ENCODE peak calls at places on chromosomes 13 and 19, in six cellular contexts. One of them, this sample, is unnamed.

GRCh38 chr19:37966211-37967072 is 59.4 kb downstream of the SIPA1L3 start:
- DNase-seq in esophagus muscularis mucosa: no peak
- DNase-seq in left ventricle myocardium inferior: no peak
- DNase-seq in PC-9: no peak
- DNase-seq in AG10803: peak
- DNase-seq in neural crest cell: no peak
- DNase-seq in this sample: no peak

GRCh38 chr13:99191900-99192399 is 8.7 kb upstream of the UBAC2 start:
- DNase-seq in esophagus muscularis mucosa: no peak
- DNase-seq in left ventricle myocardium inferior: no peak
- DNase-seq in PC-9: peak
- DNase-seq in AG10803: peak
- DNase-seq in neural crest cell: no peak
- DNase-seq in this sample: no peak

GRCh38 chr13:23322353-23323336 is 110.9 kb downstream of the SACS start:
- DNase-seq in esophagus muscularis mucosa: no peak
- DNase-seq in left ventricle myocardium inferior: no peak
- DNase-seq in PC-9: no peak
- DNase-seq in AG10803: peak
- DNase-seq in neural crest cell: no peak
- DNase-seq in this sample: no peak

GRCh38 chr13:33194820-33195692 is 90.5 kb downstream of the STARD13 start:
- DNase-seq in esophagus muscularis mucosa: no peak
- DNase-seq in left ventricle myocardium inferior: no peak
- DNase-seq in PC-9: peak
- DNase-seq in AG10803: peak
- DNase-seq in neural crest cell: no peak
- DNase-seq in this sample: no peak

GRCh38 chr13:32087955-32088747 is 56.6 kb downstream of the FRY start:
- DNase-seq in esophagus muscularis mucosa: no peak
- DNase-seq in left ventricle myocardium inferior: no peak
- DNase-seq in PC-9: no peak
- DNase-seq in AG10803: peak
- DNase-seq in neural crest cell: no peak
- DNase-seq in this sample: no peak

GRCh38 chr13:112532837-112533745 is 54.9 kb downstream of the TUBGCP3 start:
- DNase-seq in esophagus muscularis mucosa: no peak
- DNase-seq in left ventricle myocardium inferior: no peak
- DNase-seq in PC-9: no peak
- DNase-seq in AG10803: no peak
- DNase-seq in neural crest cell: no peak
- DNase-seq in this sample: no peak

GRCh38 chr19:10449037-10449436 is 28.7 kb downstream of the PDE4A start:
- DNase-seq in esophagus muscularis mucosa: no peak
- DNase-seq in left ventricle myocardium inferior: no peak
- DNase-seq in PC-9: no peak
- DNase-seq in AG10803: no peak
- DNase-seq in neural crest cell: no peak
- DNase-seq in this sample: no peak

GRCh38 chr19:10655457-10656312 is 1.5 kb downstream of the ILF3 start:
- DNase-seq in esophagus muscularis mucosa: no peak
- DNase-seq in left ventricle myocardium inferior: no peak
- DNase-seq in PC-9: peak
- DNase-seq in AG10803: peak
- DNase-seq in neural crest cell: no peak
- DNase-seq in this sample: no peak

GRCh38 chr13:36431204-36432105 is 840 bp upstream of the CCNA1 start:
- DNase-seq in esophagus muscularis mucosa: no peak
- DNase-seq in left ventricle myocardium inferior: no peak
- DNase-seq in PC-9: no peak
- DNase-seq in AG10803: no peak
- DNase-seq in neural crest cell: no peak
- DNase-seq in this sample: no peak

GRCh38 chr13:26475176-26476110 is 82.0 kb upstream of the WASF3 start:
- DNase-seq in esophagus muscularis mucosa: peak
- DNase-seq in left ventricle myocardium inferior: no peak
- DNase-seq in PC-9: no peak
- DNase-seq in AG10803: no peak
- DNase-seq in neural crest cell: no peak
- DNase-seq in this sample: no peak

GRCh38 chr13:87057807-87058520 is 613.2 kb upstream of the SLITRK5 start:
- DNase-seq in esophagus muscularis mucosa: no peak
- DNase-seq in left ventricle myocardium inferior: no peak
- DNase-seq in PC-9: no peak
- DNase-seq in AG10803: no peak
- DNase-seq in neural crest cell: no peak
- DNase-seq in this sample: no peak

GRCh38 chr13:33678906-33679657 is 138.9 kb upstream of the RFC3 start:
- DNase-seq in esophagus muscularis mucosa: no peak
- DNase-seq in left ventricle myocardium inferior: peak
- DNase-seq in PC-9: peak
- DNase-seq in AG10803: peak
- DNase-seq in neural crest cell: peak
- DNase-seq in this sample: peak

GRCh38 chr19:4414144-4414799 is 11.8 kb downstream of the CHAF1A start:
- DNase-seq in esophagus muscularis mucosa: no peak
- DNase-seq in left ventricle myocardium inferior: no peak
- DNase-seq in PC-9: no peak
- DNase-seq in AG10803: peak
- DNase-seq in neural crest cell: no peak
- DNase-seq in this sample: no peak

GRCh38 chr19:14203258-14203657 is 2.7 kb downstream of the ADGRL1 start:
- DNase-seq in esophagus muscularis mucosa: no peak
- DNase-seq in left ventricle myocardium inferior: no peak
- DNase-seq in PC-9: no peak
- DNase-seq in AG10803: no peak
- DNase-seq in neural crest cell: no peak
- DNase-seq in this sample: no peak

GRCh38 chr19:53467503-53468262 is at the start of gene ZNF813:
- DNase-seq in esophagus muscularis mucosa: peak
- DNase-seq in left ventricle myocardium inferior: peak
- DNase-seq in PC-9: peak
- DNase-seq in AG10803: peak
- DNase-seq in neural crest cell: peak
- DNase-seq in this sample: peak

GRCh38 chr19:52941941-52942370 is 18.7 kb upstream of the ZNF888 start:
- DNase-seq in esophagus muscularis mucosa: no peak
- DNase-seq in left ventricle myocardium inferior: peak
- DNase-seq in PC-9: no peak
- DNase-seq in AG10803: peak
- DNase-seq in neural crest cell: no peak
- DNase-seq in this sample: no peak

GRCh38 chr19:47813304-47813994 is 8.3 kb upstream of the CRX start:
- DNase-seq in esophagus muscularis mucosa: no peak
- DNase-seq in left ventricle myocardium inferior: peak
- DNase-seq in PC-9: peak
- DNase-seq in AG10803: peak
- DNase-seq in neural crest cell: peak
- DNase-seq in this sample: peak

GRCh38 chr19:15587663-15588062 is 27.4 kb upstream of the CYP4F8 start:
- DNase-seq in esophagus muscularis mucosa: no peak
- DNase-seq in left ventricle myocardium inferior: peak
- DNase-seq in PC-9: no peak
- DNase-seq in AG10803: no peak
- DNase-seq in neural crest cell: no peak
- DNase-seq in this sample: peak

GRCh38 chr19:15583346-15583745 is 31.7 kb upstream of the CYP4F8 start:
- DNase-seq in esophagus muscularis mucosa: no peak
- DNase-seq in left ventricle myocardium inferior: no peak
- DNase-seq in PC-9: no peak
- DNase-seq in AG10803: no peak
- DNase-seq in neural crest cell: no peak
- DNase-seq in this sample: no peak

GRCh38 chr19:15584541-15585115 is 30.4 kb upstream of the CYP4F8 start:
- DNase-seq in esophagus muscularis mucosa: no peak
- DNase-seq in left ventricle myocardium inferior: peak
- DNase-seq in PC-9: peak
- DNase-seq in AG10803: peak
- DNase-seq in neural crest cell: peak
- DNase-seq in this sample: peak

GRCh38 chr19:15589760-15590451 is 25.1 kb upstream of the CYP4F8 start:
- DNase-seq in esophagus muscularis mucosa: no peak
- DNase-seq in left ventricle myocardium inferior: no peak
- DNase-seq in PC-9: no peak
- DNase-seq in AG10803: no peak
- DNase-seq in neural crest cell: no peak
- DNase-seq in this sample: no peak

DNA sequence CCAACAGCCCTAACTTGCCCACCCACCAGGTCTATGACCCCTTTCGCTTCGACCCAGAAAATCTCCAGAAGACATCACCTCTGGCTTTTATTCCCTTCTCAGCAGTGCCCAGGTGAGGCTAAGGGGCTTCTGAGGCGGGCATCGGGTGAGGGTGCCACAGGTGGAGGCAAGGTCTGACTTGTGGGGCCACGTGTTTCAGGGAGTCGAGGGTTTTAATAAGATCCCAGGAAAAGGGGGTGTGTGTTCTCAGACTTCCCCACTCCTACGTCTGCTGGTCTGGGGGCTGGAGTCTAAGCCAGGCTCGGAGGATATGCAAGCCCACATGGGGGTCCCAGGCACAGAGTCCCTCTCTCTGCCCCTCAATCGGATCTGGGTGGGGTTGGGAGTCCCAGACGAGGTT is 30.9 kb upstream of the CYP4F8 start:
- DNase-seq in esophagus muscularis mucosa: no peak
- DNase-seq in left ventricle myocardium inferior: no peak
- DNase-seq in PC-9: no peak
- DNase-seq in AG10803: no peak
- DNase-seq in neural crest cell: no peak
- DNase-seq in this sample: no peak
- TF ChIP-seq CTCF in esophagus muscularis mucosa: no peak
- TF ChIP-seq CTCF in left ventricle myocardium inferior: no peak
- TF ChIP-seq CTCF in PC-9: no peak
- TF ChIP-seq CTCF in AG10803: no peak
- TF ChIP-seq CTCF in neural crest cell: no peak
- TF ChIP-seq CTCF in this sample: no peak

DNA sequence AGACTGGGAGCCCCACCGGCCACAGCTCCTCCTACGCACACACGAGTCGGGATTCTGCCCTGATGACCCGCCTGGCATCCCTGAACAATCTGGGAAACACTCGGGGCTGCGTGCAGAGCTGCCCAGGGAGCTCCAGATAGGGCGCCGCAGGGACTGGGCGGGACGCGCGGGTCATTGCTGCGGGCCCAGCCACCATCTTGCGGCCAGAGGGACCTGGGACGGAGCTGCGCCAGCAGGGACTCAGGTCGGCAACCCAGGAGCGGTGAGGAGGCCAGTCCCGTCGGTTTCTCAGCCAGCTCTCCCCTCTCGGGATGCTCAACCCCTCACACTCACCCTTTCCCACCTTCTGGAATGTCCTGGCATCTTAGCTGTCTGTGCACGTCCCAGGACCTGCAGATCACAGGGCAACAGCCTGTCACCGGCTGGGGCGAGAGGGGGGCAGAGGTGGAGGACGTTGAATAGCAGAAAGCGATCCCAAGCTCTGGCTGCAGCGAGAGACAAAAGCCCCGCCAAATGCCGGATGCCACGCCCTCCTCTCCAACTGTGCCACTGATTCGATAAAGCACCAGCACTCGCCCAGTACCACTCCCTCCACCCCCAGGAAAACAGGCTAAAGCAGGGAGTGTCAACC is 20.4 kb upstream of the ZNF91 start:
- DNase-seq in esophagus muscularis mucosa: no peak
- DNase-seq in left ventricle myocardium inferior: peak
- DNase-seq in PC-9: no peak
- DNase-seq in AG10803: no peak
- DNase-seq in neural crest cell: peak
- DNase-seq in this sample: no peak
- TF ChIP-seq CTCF in esophagus muscularis mucosa: no peak
- TF ChIP-seq CTCF in left ventricle myocardium inferior: no peak
- TF ChIP-seq CTCF in PC-9: no peak
- TF ChIP-seq CTCF in AG10803: no peak
- TF ChIP-seq CTCF in neural crest cell: no peak
- TF ChIP-seq CTCF in this sample: no peak

GRCh38 chr19:30001794-30002193 is 59.8 kb downstream of the URI1 start:
- DNase-seq in esophagus muscularis mucosa: no peak
- DNase-seq in left ventricle myocardium inferior: no peak
- DNase-seq in PC-9: no peak
- DNase-seq in AG10803: no peak
- DNase-seq in neural crest cell: no peak
- DNase-seq in this sample: no peak
- TF ChIP-seq CTCF in esophagus muscularis mucosa: no peak
- TF ChIP-seq CTCF in left ventricle myocardium inferior: no peak
- TF ChIP-seq CTCF in PC-9: no peak
- TF ChIP-seq CTCF in AG10803: no peak
- TF ChIP-seq CTCF in neural crest cell: peak
- TF ChIP-seq CTCF in this sample: no peak

DNA sequence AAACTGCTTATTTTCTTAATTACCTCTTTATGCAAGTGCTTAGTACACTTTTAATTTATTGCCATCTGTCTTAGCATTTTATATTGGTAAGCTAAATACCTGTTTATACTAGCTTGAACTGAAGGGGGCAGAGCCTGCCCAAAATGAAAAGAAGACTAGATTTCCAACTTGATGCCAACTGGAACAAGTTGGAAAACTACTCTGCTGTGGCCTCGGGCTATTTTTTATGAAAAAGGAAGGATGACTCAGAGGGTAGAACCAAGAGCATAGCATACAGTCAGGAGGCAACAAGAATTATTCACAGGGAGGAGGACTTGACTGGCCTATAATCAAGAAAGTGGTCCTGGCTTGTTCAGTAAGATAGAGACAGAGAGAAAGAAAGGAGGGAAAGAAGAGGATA is 150.3 kb downstream of the NDFIP2 start:
- DNase-seq in esophagus muscularis mucosa: no peak
- DNase-seq in left ventricle myocardium inferior: no peak
- DNase-seq in PC-9: peak
- DNase-seq in AG10803: peak
- DNase-seq in neural crest cell: no peak
- DNase-seq in this sample: no peak
- TF ChIP-seq CTCF in esophagus muscularis mucosa: peak
- TF ChIP-seq CTCF in left ventricle myocardium inferior: peak
- TF ChIP-seq CTCF in PC-9: peak
- TF ChIP-seq CTCF in AG10803: peak
- TF ChIP-seq CTCF in neural crest cell: peak
- TF ChIP-seq CTCF in this sample: no peak

DNA sequence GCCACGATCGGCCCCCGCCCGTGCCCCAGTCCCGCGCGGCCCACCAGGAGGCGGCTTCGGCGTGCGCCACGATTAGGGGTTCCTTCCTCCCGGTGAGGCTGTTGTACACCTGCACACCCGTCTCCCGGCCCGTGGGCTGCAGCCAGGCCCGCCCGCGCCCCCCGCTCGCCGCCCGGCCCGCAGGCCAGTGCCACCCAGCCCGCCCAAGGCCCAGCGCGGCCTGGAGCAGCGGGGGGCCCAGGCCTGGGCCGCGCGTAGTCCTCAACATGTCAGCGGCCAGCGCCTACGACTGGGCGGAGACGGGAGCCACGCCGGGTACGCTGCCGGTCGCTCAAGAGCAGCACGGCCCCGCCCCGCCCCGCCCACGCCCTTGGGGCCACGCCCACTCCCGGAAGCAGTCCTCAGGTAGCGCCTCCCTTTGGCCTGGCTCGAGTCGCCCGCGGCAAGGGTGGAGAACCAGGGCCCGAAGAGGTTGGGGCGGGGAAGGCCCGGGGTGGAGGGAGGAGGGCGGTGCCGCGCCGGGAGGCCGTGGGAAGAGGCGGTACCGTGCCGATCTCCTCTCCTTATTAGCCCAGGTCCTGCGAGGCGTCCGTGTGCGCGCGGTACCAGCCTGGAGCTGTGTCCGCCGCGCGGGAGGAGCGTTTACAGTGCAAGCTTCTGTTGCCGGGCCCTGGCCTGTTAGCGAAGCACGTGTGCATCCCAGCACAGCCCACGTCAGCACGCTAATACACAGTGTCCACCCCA is at the start of gene CARS2:
- DNase-seq in esophagus muscularis mucosa: peak
- DNase-seq in left ventricle myocardium inferior: peak
- DNase-seq in PC-9: peak
- DNase-seq in AG10803: peak
- DNase-seq in neural crest cell: peak
- DNase-seq in this sample: peak
- TF ChIP-seq CTCF in esophagus muscularis mucosa: peak
- TF ChIP-seq CTCF in left ventricle myocardium inferior: peak
- TF ChIP-seq CTCF in PC-9: no peak
- TF ChIP-seq CTCF in AG10803: peak
- TF ChIP-seq CTCF in neural crest cell: no peak
- TF ChIP-seq CTCF in this sample: no peak